ENCODE peak calls at places on chromosomes 16 and 17, in eight cellular contexts. C is KG1; E is nucleus accumbens; X is caudate nucleus; M is activated T-helper 1 cell treated with Interleukin-2 at 50 U/mL for 16 hours; D is NCI-H1092 treated with DMSO at 0.1 percent for 48 hours; I is activated CD4-positive, alpha-beta T cell treated with anti-CD3 and anti-CD28 coated beads for 24 hours; G is EL. W is an unnamed sample.

GRCh38 chr17:36088559-36089376 is 1.2 kb downstream of the CCL3 start:
- DNase-seq in M (no peak), C (no peak), E (no peak), X (no peak), I (no peak), D (no peak), G (no peak), W (no peak)

GRCh38 chr17:82440991-82441627 is 9.4 kb downstream of the CYBC1 start:
- DNase-seq in G (no peak), D (no peak), I (no peak), M (no peak), E (no peak), X (peak), C (no peak), W (peak)

GRCh38 chr16:86530251-86531192 is 20.2 kb downstream of the FOXF1 start:
- DNase-seq in G (no peak), E (peak), M (no peak), X (no peak), C (no peak), I (no peak), D (no peak), W (no peak)

GRCh38 chr16:77376358-77376757 is 58.5 kb downstream of the ADAMTS18 start:
- DNase-seq in E (no peak), X (no peak), I (no peak), C (no peak), M (no peak), D (no peak), G (peak), W (no peak)

GRCh38 chr16:10126686-10127085 is 55.5 kb downstream of the GRIN2A start:
- DNase-seq in X (peak), C (no peak), D (no peak), G (peak), M (no peak), E (peak), I (no peak), W (no peak)

GRCh38 chr16:2209258-2210008 is 1.2 kb downstream of the BRICD5 start:
- DNase-seq in C (no peak), M (no peak), X (no peak), E (no peak), D (no peak), I (no peak), G (no peak), W (no peak)

GRCh38 chr17:61155590-61156181 is 244.0 kb upstream of the TBX2 start:
- DNase-seq in D (no peak), I (no peak), C (no peak), X (no peak), G (no peak), E (no peak), M (no peak), W (no peak)

GRCh38 chr16:72898216-72898825 is 149.6 kb downstream of the ZFHX3 start:
- DNase-seq in X (no peak), C (no peak), I (no peak), D (no peak), E (no peak), M (no peak), G (no peak), W (no peak)

GRCh38 chr17:7922499-7923289 is 6.6 kb upstream of the RNF227 start:
- DNase-seq in C (no peak), M (peak), X (peak), G (peak), D (no peak), E (peak), I (peak), W (no peak)

GRCh38 chr17:35170968-35171771 is 23.0 kb downstream of the SLC35G3 start:
- DNase-seq in I (no peak), C (no peak), E (no peak), X (no peak), M (no peak), G (peak), D (no peak), W (no peak)

GRCh38 chr17:61397086-61397842 is 2.4 kb upstream of the TBX2 start:
- DNase-seq in E (no peak), G (peak), M (no peak), C (no peak), I (no peak), D (no peak), X (no peak), W (no peak)

GRCh38 chr16:10979717-10980601 is 35.6 kb downstream of the CLEC16A start:
- DNase-seq in G (no peak), C (no peak), I (no peak), M (no peak), E (peak), X (peak), D (no peak), W (no peak)

GRCh38 chr16:81251871-81252270 is 13.4 kb downstream of the BCO1 start:
- DNase-seq in C (no peak), I (no peak), E (no peak), X (no peak), M (no peak), D (no peak), G (peak), W (no peak)

GRCh38 chr16:17850626-17851265 is 380.0 kb upstream of the XYLT1 start:
- DNase-seq in G (no peak), M (no peak), X (no peak), E (no peak), C (no peak), I (no peak), D (no peak), W (no peak)

GRCh38 chr16:10661236-10661635 is 33.5 kb downstream of the TEKT5 start:
- DNase-seq in X (no peak), C (no peak), D (no peak), G (no peak), I (no peak), E (no peak), M (no peak), W (no peak)

GRCh38 chr17:68199837-68200688 is 47.8 kb upstream of the AMZ2 start:
- DNase-seq in D (no peak), X (no peak), M (no peak), G (no peak), I (no peak), C (peak), E (no peak), W (no peak)

GRCh38 chr17:19470529-19471261 is 59.7 kb downstream of the RNF112 start:
- DNase-seq in E (no peak), G (peak), X (no peak), I (no peak), C (no peak), D (peak), M (no peak), W (no peak)

GRCh38 chr16:49350265-49351103 is 23.1 kb upstream of the C16orf78 start:
- DNase-seq in I (peak), D (peak), M (peak), E (peak), C (peak), G (peak), X (peak), W (peak)

GRCh38 chr17:17540278-17540906 is 44.2 kb upstream of the RASD1 start:
- DNase-seq in E (no peak), G (no peak), M (no peak), X (no peak), I (no peak), C (no peak), D (peak), W (no peak)